ENCODE peak calls at places on chromosomes 4 and X, in four cellular contexts. Q is activated T-cell treated with anti-CD3 and anti-CD28 coated beads, Interleukin-2, amount 50 U/mL, for 4 hours; W is iris pigment epithelial cell; O is stomach. P is an unnamed sample.

GRCh38 chrX:14497184-14497666 is 32.1 kb upstream of the GLRA2 start:
- DNase-seq in Q (no peak), W (peak), O (no peak), P (no peak)

GRCh38 chrX:149841929-149842328 is 39.1 kb upstream of the MAGEA8 start:
- DNase-seq in Q (no peak), W (no peak), O (no peak), P (no peak)

GRCh38 chr4:75555294-75556164 is at the start of gene ODAPH:
- DNase-seq in Q (peak), W (peak), O (no peak), P (no peak)

GRCh38 chrX:41705680-41706374 is 17.1 kb downstream of the GPR34 start:
- DNase-seq in Q (no peak), W (no peak), O (no peak), P (no peak)

GRCh38 chrX:96770315-96770714 is 85.7 kb downstream of the DIAPH2 start:
- DNase-seq in Q (no peak), W (peak), O (no peak), P (no peak)

GRCh38 chr4:183449193-183449888 is 4.9 kb downstream of the CDKN2AIP start:
- DNase-seq in Q (no peak), W (peak), O (no peak), P (no peak)

GRCh38 chr4:133190098-133190497 is 41.0 kb downstream of the PCDH10 start:
- DNase-seq in Q (no peak), W (no peak), O (no peak), P (no peak)

GRCh38 chr4:74545488-74545887 is 100.6 kb downstream of the AREG start:
- DNase-seq in Q (no peak), W (peak), O (peak), P (peak)

GRCh38 chrX:153397256-153397960 is 3.7 kb downstream of the PNMA6E start:
- DNase-seq in Q (no peak), W (no peak), O (no peak), P (no peak)

GRCh38 chr4:914531-914930 is 17.6 kb downstream of the GAK start:
- DNase-seq in Q (no peak), W (no peak), O (no peak), P (no peak)

GRCh38 chr4:85677286-85677685 is 202.3 kb downstream of the ARHGAP24 start:
- DNase-seq in Q (no peak), W (peak), O (no peak), P (no peak)

GRCh38 chr4:173346074-173346473 is 11.9 kb upstream of the HMGB2 start:
- DNase-seq in Q (no peak), W (peak), O (no peak), P (peak)

GRCh38 chr4:42676066-42676951 is 19.4 kb upstream of the ATP8A1 start:
- DNase-seq in Q (no peak), W (no peak), O (no peak), P (no peak)

GRCh38 chrX:50081282-50081955 is 119.4 kb downstream of the AKAP4 start:
- DNase-seq in Q (no peak), W (peak), O (peak), P (no peak)

GRCh38 chr4:86453044-86453501 is 93.2 kb upstream of the MAPK10 start:
- DNase-seq in Q (no peak), W (peak), O (no peak), P (peak)

GRCh38 chr4:157978680-157979361 is 194.0 kb downstream of the GASK1B start:
- DNase-seq in Q (peak), W (peak), O (peak), P (peak)

GRCh38 chrX:69503835-69504625 is at the start of gene NALF2:
- DNase-seq in Q (no peak), W (peak), O (peak), P (peak)